ENCODE peak calls at places on chromosomes 13 and 19, in ten cellular contexts. W is HL-60, Q is suprapubic skin, O is GM23338, F is stomach, J is upper lobe of left lung, H is endothelial cell of umbilical vein, I is K562, N is GM12878, K is sigmoid colon. L is an unnamed sample.

GRCh38 chr19:54141356-54141755 is 3.8 kb downstream of the CNOT3 start:
- DNase-seq in H (no peak), K (no peak), F (no peak), O (no peak), J (no peak), I (no peak), W (no peak), Q (no peak), N (no peak), L (no peak)

GRCh38 chr19:41620171-41620570 is 6.7 kb downstream of the CEACAM4 start:
- DNase-seq in O (no peak), K (no peak), H (no peak), Q (no peak), I (no peak), J (no peak), N (no peak), F (no peak), W (no peak), L (no peak)

GRCh38 chr19:43290568-43291359 is 21.4 kb upstream of the PSG9 start:
- DNase-seq in I (no peak), Q (no peak), O (peak), H (no peak), K (no peak), N (no peak), F (no peak), W (no peak), J (no peak), L (no peak)

GRCh38 chr13:112161441-112162301 is 94.7 kb downstream of the SOX1 start:
- DNase-seq in N (no peak), K (no peak), W (no peak), I (no peak), O (peak), Q (peak), J (no peak), F (no peak), H (no peak), L (no peak)

GRCh38 chr13:23427342-23428182 is 5.9 kb downstream of the SACS start:
- DNase-seq in N (no peak), J (no peak), W (no peak), Q (no peak), H (peak), F (peak), K (peak), O (no peak), I (no peak), L (no peak)

GRCh38 chr13:41564046-41564445 is 106.7 kb downstream of the RGCC start:
- DNase-seq in K (no peak), F (no peak), W (no peak), N (no peak), H (no peak), O (no peak), Q (no peak), I (no peak), J (no peak), L (no peak)

GRCh38 chr13:91946498-91947070 is 548.2 kb downstream of the GPC5 start:
- DNase-seq in H (peak), K (no peak), Q (no peak), W (no peak), N (no peak), F (no peak), J (no peak), O (peak), I (peak), L (no peak)

GRCh38 chr13:32426981-32427851 is 714 bp downstream of the N4BP2L1 start:
- DNase-seq in H (peak), N (no peak), K (peak), W (peak), Q (peak), J (peak), O (peak), I (no peak), F (peak), L (no peak)

GRCh38 chr19:10013834-10014618 is 743 bp downstream of the RDH8 start:
- DNase-seq in W (no peak), K (no peak), I (no peak), F (no peak), H (no peak), Q (no peak), N (no peak), J (no peak), O (no peak), L (no peak)

GRCh38 chr19:54414156-54414555 is 1.1 kb upstream of the TTYH1 start:
- DNase-seq in O (no peak), J (no peak), Q (no peak), K (no peak), F (no peak), W (no peak), N (no peak), H (no peak), I (no peak), L (no peak)

GRCh38 chr19:10911579-10912363 is 16.7 kb downstream of the YIPF2 start:
- DNase-seq in W (no peak), H (no peak), K (no peak), O (no peak), Q (no peak), N (no peak), I (no peak), J (peak), F (no peak), L (no peak)

GRCh38 chr13:110483386-110483785 is 78.1 kb downstream of the RAB20 start:
- DNase-seq in I (no peak), Q (no peak), F (no peak), H (no peak), K (no peak), O (no peak), J (no peak), W (no peak), N (no peak), L (no peak)

GRCh38 chr19:14147797-14148605 is 11.6 kb upstream of the ASF1B start:
- DNase-seq in J (peak), Q (no peak), O (peak), K (peak), I (peak), F (peak), W (no peak), H (peak), N (no peak), L (no peak)

GRCh38 chr13:107864543-107865460 is 350.5 kb downstream of the LIG4 start:
- DNase-seq in F (no peak), O (peak), W (no peak), H (peak), Q (no peak), J (no peak), I (peak), N (no peak), K (no peak), L (peak)

GRCh38 chr19:35120898-35121297 is 5.3 kb downstream of the FXYD3 start:
- DNase-seq in Q (no peak), O (no peak), W (no peak), J (no peak), F (no peak), I (no peak), K (no peak), H (no peak), N (no peak), L (no peak)

GRCh38 chr19:35973487-35973886 is 21.5 kb upstream of the SDHAF1 start:
- DNase-seq in F (no peak), H (no peak), K (no peak), O (no peak), N (no peak), Q (no peak), I (no peak), J (no peak), W (no peak), L (no peak)

GRCh38 chr13:99967498-99967883 is 4.1 kb downstream of the ZIC5 start:
- DNase-seq in F (no peak), Q (no peak), J (no peak), I (no peak), N (no peak), H (no peak), K (no peak), O (no peak), W (no peak), L (no peak)

GRCh38 chr13:99969934-99970760 is 1.4 kb downstream of the ZIC5 start:
- DNase-seq in N (no peak), H (no peak), J (peak), O (peak), I (peak), W (no peak), K (no peak), F (no peak), Q (no peak), L (no peak)

GRCh38 chr13:99969368-99969933 is 2.1 kb downstream of the ZIC5 start:
- DNase-seq in J (peak), O (no peak), N (no peak), I (peak), Q (no peak), H (no peak), K (no peak), F (no peak), W (no peak), L (no peak)

GRCh38 chr13:99968521-99969367 is 2.8 kb downstream of the ZIC5 start:
- DNase-seq in N (no peak), K (peak), I (no peak), J (peak), F (no peak), H (no peak), O (peak), W (no peak), Q (no peak), L (no peak)

GRCh38 chr13:99967884-99968520 is 3.6 kb downstream of the ZIC5 start:
- DNase-seq in H (no peak), F (no peak), N (no peak), K (peak), I (no peak), W (no peak), O (peak), J (peak), Q (no peak), L (no peak)
- TF ChIP-seq POLR2AphosphoS5 in H (no peak), F (no peak), N (no peak), K (no peak), I (no peak), W (no peak), O (peak), J (no peak), Q (no peak), L (peak)

GRCh38 chr19:6589711-6590457 is 1.1 kb downstream of the CD70 start:
- DNase-seq in F (no peak), Q (no peak), J (no peak), N (no peak), W (no peak), I (no peak), K (no peak), H (no peak), O (peak), L (no peak)
- H3K4me3 ChIP-seq in F (peak), Q (peak), J (no peak), N (peak), W (no peak), I (no peak), K (no peak), H (no peak), O (peak), L (peak)

GRCh38 chr19:48539503-48540096 is 12.4 kb upstream of the SULT2B1 start:
- DNase-seq in J (no peak), Q (no peak), H (peak), W (no peak), F (peak), N (no peak), I (peak), K (peak), O (no peak), L (peak)

GRCh38 chr19:48544856-48545750 is 6.9 kb upstream of the SULT2B1 start:
- DNase-seq in F (no peak), O (peak), N (no peak), W (no peak), Q (no peak), I (no peak), K (no peak), H (no peak), J (no peak), L (no peak)

GRCh38 chr19:48540110-48540509 is 11.9 kb upstream of the SULT2B1 start:
- DNase-seq in W (no peak), Q (no peak), K (no peak), J (no peak), O (no peak), H (no peak), N (no peak), F (no peak), I (no peak), L (no peak)

GRCh38 chr19:48541813-48542212 is 10.2 kb upstream of the SULT2B1 start:
- DNase-seq in O (no peak), H (no peak), I (no peak), Q (no peak), F (no peak), K (no peak), J (no peak), W (no peak), N (no peak), L (no peak)

DNA sequence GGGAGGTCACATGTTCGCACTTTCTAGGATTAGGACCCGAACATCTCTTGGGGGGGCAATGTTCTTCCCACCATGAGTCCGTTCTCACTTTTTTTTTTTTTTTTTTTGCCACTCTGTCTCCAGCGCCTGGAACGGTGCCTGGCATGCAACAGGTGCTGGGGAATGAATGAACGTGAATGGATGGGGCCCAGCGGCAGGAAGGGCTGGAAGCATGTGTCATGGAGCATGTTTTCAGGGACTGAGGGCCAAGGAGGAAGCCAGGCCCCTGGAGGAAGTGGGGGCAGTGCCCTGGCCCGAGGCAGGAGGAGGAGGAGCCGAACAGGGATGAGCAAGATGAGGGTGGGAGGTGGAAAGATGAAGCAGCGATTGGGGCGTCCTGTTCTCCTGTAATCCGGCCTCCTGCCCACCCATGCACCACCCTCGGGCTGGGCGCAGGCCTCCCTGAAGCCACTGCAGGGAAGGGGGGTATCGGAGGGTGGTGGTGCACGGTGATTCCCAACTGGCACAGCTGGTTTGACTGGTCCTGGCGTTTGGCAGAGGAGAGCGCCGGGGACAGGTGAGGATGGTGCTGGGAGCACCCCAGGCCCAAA is 8.8 kb upstream of the SULT2B1 start:
- DNase-seq in F (peak), I (no peak), Q (no peak), N (no peak), K (no peak), W (peak), J (no peak), O (peak), H (peak), L (no peak)
- TF ChIP-seq POLR2AphosphoS5 in F (no peak), I (no peak), Q (no peak), N (no peak), K (no peak), W (no peak), J (no peak), O (no peak), H (peak), L (no peak)

DNA sequence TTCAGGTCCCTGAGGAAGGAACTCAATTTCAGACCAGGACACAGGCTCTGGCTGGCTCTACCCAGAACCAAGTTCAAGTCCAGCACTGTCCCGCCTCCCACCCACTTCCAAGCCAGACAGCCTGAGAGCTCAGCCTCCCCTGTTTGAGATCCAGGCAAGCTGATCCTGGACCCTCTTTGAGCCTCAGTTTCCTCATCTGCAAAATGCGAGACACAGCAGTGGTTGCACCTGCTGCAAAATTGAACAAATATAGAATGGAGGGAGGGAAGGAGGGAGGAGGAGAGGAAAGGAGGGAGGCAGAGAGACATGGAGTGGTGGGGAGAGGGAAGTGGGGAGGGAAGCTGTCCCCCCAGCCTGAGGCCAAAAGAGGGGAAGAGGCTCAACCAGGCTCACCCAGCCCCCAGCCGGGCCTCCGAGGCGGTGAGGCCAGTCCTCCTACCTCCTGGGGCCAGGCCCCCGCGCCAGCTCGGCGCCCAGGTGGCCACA is 721 bp downstream of the TMEM221 start:
- DNase-seq in J (no peak), I (no peak), W (no peak), N (no peak), K (no peak), Q (no peak), H (no peak), O (no peak), F (peak), L (no peak)
- H3K4me3 ChIP-seq in J (no peak), I (peak), W (no peak), N (no peak), K (no peak), Q (peak), H (no peak), O (peak), F (peak), L (no peak)

DNA sequence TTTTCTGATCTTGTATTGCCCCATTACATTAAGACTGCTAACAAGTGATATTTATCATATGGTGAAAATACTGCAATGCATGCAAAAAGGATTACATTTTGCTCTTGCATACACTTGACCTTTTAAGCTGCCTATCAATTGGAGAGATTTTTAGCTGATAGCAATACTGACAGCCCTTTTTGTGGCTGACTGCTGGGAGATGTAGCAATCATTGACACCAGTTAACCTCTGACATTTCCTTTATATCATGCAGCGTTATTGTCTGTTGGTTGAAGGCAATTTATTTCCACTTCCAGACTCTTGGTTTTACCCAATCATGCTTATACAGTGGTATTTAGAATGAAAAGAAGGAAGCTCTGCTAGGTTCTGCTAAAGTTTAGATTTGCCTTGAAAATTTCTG is 364.0 kb downstream of the LMO7 start:
- DNase-seq in K (no peak), N (no peak), I (no peak), H (no peak), O (no peak), F (no peak), Q (no peak), W (no peak), J (no peak), L (no peak)
- TF ChIP-seq POLR2AphosphoS5 in K (no peak), N (no peak), I (no peak), H (no peak), O (no peak), F (no peak), Q (no peak), W (no peak), J (no peak), L (no peak)

GRCh38 chr19:39436350-39436716 is 584 bp upstream of the RPS16 start:
- DNase-seq in Q (no peak), O (peak), W (no peak), I (no peak), F (no peak), N (no peak), J (no peak), K (no peak), H (no peak), L (no peak)
- H3K4me3 ChIP-seq in Q (peak), O (peak), W (peak), I (peak), F (peak), N (peak), J (peak), K (peak), H (peak), L (peak)

GRCh38 chr13:49585220-49586157 is at the start of gene RCBTB1:
- DNase-seq in I (peak), K (peak), H (peak), F (peak), W (peak), Q (peak), O (peak), N (no peak), J (peak), L (no peak)
- TF ChIP-seq POLR2AphosphoS5 in I (no peak), K (peak), H (peak), F (peak), W (peak), Q (peak), O (peak), N (peak), J (no peak), L (peak)

GRCh38 chr13:48315981-48316380 is 12.4 kb downstream of the RB1 start:
- DNase-seq in W (no peak), I (no peak), O (no peak), N (no peak), J (peak), F (no peak), Q (no peak), H (no peak), K (no peak), L (no peak)

GRCh38 chr13:48318714-48319457 is 15.3 kb downstream of the RB1 start:
- DNase-seq in F (no peak), H (no peak), K (peak), O (no peak), I (no peak), N (no peak), W (no peak), Q (no peak), J (peak), L (no peak)

GRCh38 chr13:48318014-48318713 is 14.6 kb downstream of the RB1 start:
- DNase-seq in Q (no peak), O (no peak), W (no peak), H (no peak), F (no peak), N (no peak), I (no peak), K (peak), J (peak), L (no peak)

GRCh38 chr13:48316826-48317510 is 13.4 kb downstream of the RB1 start:
- DNase-seq in O (no peak), W (no peak), I (no peak), F (no peak), N (no peak), Q (no peak), H (no peak), J (peak), K (no peak), L (no peak)

GRCh38 chr13:48317511-48317981 is 14.0 kb downstream of the RB1 start:
- DNase-seq in K (peak), N (no peak), Q (no peak), F (no peak), I (no peak), H (no peak), W (no peak), J (peak), O (no peak), L (no peak)
- H3K4me3 ChIP-seq in K (no peak), N (no peak), Q (peak), F (peak), I (no peak), H (no peak), W (no peak), J (no peak), O (no peak), L (no peak)

DNA sequence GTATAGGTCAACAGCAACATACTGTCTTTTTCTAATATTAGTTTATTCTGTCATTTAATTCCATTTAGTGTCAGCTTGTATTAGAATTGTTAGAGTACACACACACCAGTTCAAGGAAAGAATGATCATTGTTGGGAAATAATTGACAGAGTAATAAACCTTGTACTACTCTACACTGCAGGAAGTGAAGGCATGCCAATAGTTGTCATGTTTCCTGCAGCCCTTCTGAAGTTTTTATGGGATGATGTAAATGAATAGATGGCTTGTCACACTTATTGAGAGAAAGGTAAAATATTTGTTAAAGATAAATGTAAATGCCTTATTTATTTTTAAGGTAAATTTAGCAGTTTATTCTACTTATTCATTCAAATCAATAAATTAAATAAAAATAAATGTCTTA is 306.9 kb upstream of the KLHL1 start:
- DNase-seq in O (no peak), I (no peak), W (no peak), N (no peak), K (no peak), Q (no peak), H (no peak), J (no peak), F (no peak), L (no peak)
- TF ChIP-seq POLR2AphosphoS5 in O (no peak), I (no peak), W (no peak), N (no peak), K (no peak), Q (no peak), H (no peak), J (no peak), F (no peak), L (no peak)